ENCODE peak calls at places on chromosomes 7 and 10, in eight cellular contexts. D is H9; T is A549; Z is HFFc6; K is stimulated activated CD4-positive, alpha-beta T cell treated with anti-CD3 and anti-CD28 coated beads, Interleukin-1b, Interleukin-23, amount 100 ng/mL, for 48 hours; B is central memory CD8-positive, alpha-beta T cell; O is AG08396; V is nucleus accumbens. G is an unnamed sample.

GRCh38 chr7:496528-497295 is 22.9 kb downstream of the PDGFA start:
- DNase-seq in D (no peak), T (no peak), Z (no peak), K (no peak), B (no peak), O (no peak), V (no peak), G (no peak)

GRCh38 chr7:128777156-128778123 is 1.8 kb upstream of the OPN1SW start:
- DNase-seq in D (no peak), T (no peak), Z (no peak), K (no peak), B (no peak), O (no peak), V (no peak), G (no peak)

GRCh38 chr7:124031919-124032318 is 948 bp downstream of the TMEM229A start:
- DNase-seq in D (no peak), T (no peak), Z (no peak), K (no peak), B (no peak), O (no peak), V (peak), G (no peak)

GRCh38 chr10:92657024-92657423 is 32.7 kb upstream of the HHEX start:
- DNase-seq in D (no peak), T (no peak), Z (no peak), K (no peak), B (no peak), O (no peak), V (no peak), G (no peak)

GRCh38 chr7:75808106-75808505 is 5.5 kb downstream of the CCL24 start:
- DNase-seq in D (no peak), T (no peak), Z (no peak), K (no peak), B (no peak), O (no peak), V (no peak), G (no peak)

GRCh38 chr7:44415047-44415446 is 75.4 kb downstream of the NUDCD3 start:
- DNase-seq in D (no peak), T (no peak), Z (peak), K (no peak), B (no peak), O (peak), V (no peak), G (no peak)

GRCh38 chr7:156064921-156065386 is 252.7 kb upstream of the SHH start:
- DNase-seq in D (no peak), T (peak), Z (peak), K (no peak), B (no peak), O (no peak), V (no peak), G (no peak)

GRCh38 chr7:78099715-78100477 is 301.3 kb downstream of the PHTF2 start:
- DNase-seq in D (no peak), T (no peak), Z (peak), K (no peak), B (no peak), O (no peak), V (no peak), G (no peak)

GRCh38 chr10:100746413-100746931 is 1.1 kb downstream of the PAX2 start:
- DNase-seq in D (no peak), T (no peak), Z (no peak), K (no peak), B (no peak), O (peak), V (no peak), G (no peak)

GRCh38 chr7:910931-911431 is 34.6 kb downstream of the GET4 start:
- DNase-seq in D (no peak), T (no peak), Z (no peak), K (no peak), B (no peak), O (no peak), V (no peak), G (no peak)

G was measured in activated CD4-positive, alpha-beta memory T cell treated with anti-CD3 and anti-CD28 coated beads for 36 hours.